ENCODE peak calls at places on chromosomes 12 and 14, in five cellular contexts. One of them, this sample, is unnamed. For H3K36me3 and H3K4me1, the result is how much of the 10 kb centered on the place peaks cover.

GRCh38 chr12:30013051-30013450 is 229.3 kb upstream of the TMTC1 start:
- DNase-seq in pancreas: no peak
- DNase-seq in kidney: no peak
- DNase-seq in CD8-positive, alpha-beta T cell: no peak
- DNase-seq in CD8-positive, alpha-beta memory T cell: no peak
- DNase-seq in this sample: no peak

GRCh38 chr14:97137705-97138104 is 340.5 kb downstream of the VRK1 start:
- DNase-seq in pancreas: no peak
- DNase-seq in kidney: no peak
- DNase-seq in CD8-positive, alpha-beta T cell: no peak
- DNase-seq in CD8-positive, alpha-beta memory T cell: no peak
- DNase-seq in this sample: no peak

GRCh38 chr12:33771889-33772288 is 250.4 kb upstream of the ALG10 start:
- DNase-seq in pancreas: no peak
- DNase-seq in kidney: no peak
- DNase-seq in CD8-positive, alpha-beta T cell: no peak
- DNase-seq in CD8-positive, alpha-beta memory T cell: no peak
- DNase-seq in this sample: no peak

GRCh38 chr12:66176525-66176924 is 6.7 kb upstream of the TMBIM4 start:
- DNase-seq in pancreas: no peak
- DNase-seq in kidney: no peak
- DNase-seq in CD8-positive, alpha-beta T cell: no peak
- DNase-seq in CD8-positive, alpha-beta memory T cell: no peak
- DNase-seq in this sample: no peak

GRCh38 chr14:38039526-38039925 is 168.2 kb upstream of the SSTR1 start:
- DNase-seq in pancreas: no peak
- DNase-seq in kidney: no peak
- DNase-seq in CD8-positive, alpha-beta T cell: no peak
- DNase-seq in CD8-positive, alpha-beta memory T cell: no peak
- DNase-seq in this sample: no peak

GRCh38 chr12:4444031-4444430 is 1.6 kb downstream of the FGF6 start:
- DNase-seq in pancreas: no peak
- DNase-seq in kidney: no peak
- DNase-seq in CD8-positive, alpha-beta T cell: no peak
- DNase-seq in CD8-positive, alpha-beta memory T cell: no peak
- DNase-seq in this sample: no peak

GRCh38 chr12:8698132-8698829 is 490 bp downstream of the RIMKLB start:
- DNase-seq in pancreas: peak
- DNase-seq in kidney: peak
- DNase-seq in CD8-positive, alpha-beta T cell: peak
- DNase-seq in CD8-positive, alpha-beta memory T cell: peak
- DNase-seq in this sample: no peak

GRCh38 chr12:31590730-31591307 is at the start of gene DENND5B:
- DNase-seq in pancreas: peak
- DNase-seq in kidney: peak
- DNase-seq in CD8-positive, alpha-beta T cell: peak
- DNase-seq in CD8-positive, alpha-beta memory T cell: peak
- DNase-seq in this sample: no peak

GRCh38 chr12:15001733-15002471 is 29.1 kb downstream of the PDE6H start:
- DNase-seq in pancreas: no peak
- DNase-seq in kidney: peak
- DNase-seq in CD8-positive, alpha-beta T cell: no peak
- DNase-seq in CD8-positive, alpha-beta memory T cell: no peak
- DNase-seq in this sample: no peak

GRCh38 chr12:4292266-4293063 is 18.9 kb downstream of the CCND2 start:
- DNase-seq in pancreas: no peak
- DNase-seq in kidney: no peak
- DNase-seq in CD8-positive, alpha-beta T cell: no peak
- DNase-seq in CD8-positive, alpha-beta memory T cell: no peak
- DNase-seq in this sample: no peak

GRCh38 chr14:64118892-64119291 is 175.3 kb downstream of the ESR2 start:
- DNase-seq in pancreas: no peak
- DNase-seq in kidney: no peak
- DNase-seq in CD8-positive, alpha-beta T cell: no peak
- DNase-seq in CD8-positive, alpha-beta memory T cell: no peak
- DNase-seq in this sample: no peak

GRCh38 chr12:75364918-75365317 is 26.0 kb upstream of the GLIPR1L2 start:
- DNase-seq in pancreas: no peak
- DNase-seq in kidney: no peak
- DNase-seq in CD8-positive, alpha-beta T cell: no peak
- DNase-seq in CD8-positive, alpha-beta memory T cell: no peak
- DNase-seq in this sample: no peak

GRCh38 chr12:105256921-105257320 is 20.9 kb upstream of the APPL2 start:
- DNase-seq in pancreas: no peak
- DNase-seq in kidney: no peak
- DNase-seq in CD8-positive, alpha-beta T cell: no peak
- DNase-seq in CD8-positive, alpha-beta memory T cell: no peak
- DNase-seq in this sample: no peak

GRCh38 chr12:132153501-132154340 is 9.5 kb downstream of the NOC4L start:
- DNase-seq in pancreas: peak
- DNase-seq in kidney: peak
- DNase-seq in CD8-positive, alpha-beta T cell: peak
- DNase-seq in CD8-positive, alpha-beta memory T cell: peak
- DNase-seq in this sample: no peak

DNA sequence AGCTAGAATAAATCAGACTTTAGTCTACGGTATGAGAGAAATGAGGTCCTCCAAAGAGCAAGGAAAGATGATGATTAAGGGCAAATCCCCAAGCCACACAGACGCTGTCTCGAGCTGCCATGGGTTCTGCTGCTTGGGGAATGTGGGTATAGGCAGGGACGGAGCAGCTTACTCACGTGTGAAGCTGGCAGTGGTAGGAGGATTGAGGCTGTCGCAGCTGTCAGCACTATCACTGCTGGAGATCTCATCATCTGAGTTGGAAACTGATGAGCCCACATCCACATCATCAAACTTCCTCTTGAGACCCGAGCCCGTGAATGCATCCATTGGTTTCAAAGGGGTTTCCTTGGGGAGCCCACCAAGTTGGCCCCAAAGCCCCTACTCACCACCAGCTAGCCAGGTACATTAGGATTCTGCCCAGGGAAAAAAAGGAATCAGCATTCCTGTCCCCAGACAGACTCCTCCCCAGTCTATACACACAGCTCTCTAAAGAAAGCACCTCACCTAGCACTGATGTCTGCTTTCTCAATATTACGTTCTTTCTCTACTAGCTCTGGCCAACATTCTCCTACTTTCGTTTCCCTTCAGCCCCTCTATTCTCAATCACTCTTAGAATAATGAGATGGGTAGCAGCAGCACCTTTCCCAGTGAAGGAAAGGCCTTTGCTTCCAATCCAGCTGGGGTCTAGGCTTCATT is 7.0 kb downstream of the CSRNP2 start:
- DNase-seq in pancreas: no peak
- DNase-seq in kidney: no peak
- DNase-seq in CD8-positive, alpha-beta T cell: no peak
- DNase-seq in CD8-positive, alpha-beta memory T cell: no peak
- DNase-seq in this sample: no peak
- H3K27ac ChIP-seq in pancreas: no peak
- H3K27ac ChIP-seq in kidney: no peak
- H3K27ac ChIP-seq in CD8-positive, alpha-beta T cell: no peak
- H3K27ac ChIP-seq in CD8-positive, alpha-beta memory T cell: no peak
- H3K27ac ChIP-seq in this sample: no peak

GRCh38 chr12:108798551-108799221 is 58.7 kb downstream of the SSH1 start:
- DNase-seq in pancreas: no peak
- DNase-seq in kidney: no peak
- DNase-seq in CD8-positive, alpha-beta T cell: no peak
- DNase-seq in CD8-positive, alpha-beta memory T cell: no peak
- DNase-seq in this sample: no peak
- H3K36me3 ChIP-seq in pancreas: under half
- H3K36me3 ChIP-seq in kidney: under half
- H3K36me3 ChIP-seq in CD8-positive, alpha-beta T cell: under half
- H3K36me3 ChIP-seq in CD8-positive, alpha-beta memory T cell: under half
- H3K36me3 ChIP-seq in this sample: half or more

DNA sequence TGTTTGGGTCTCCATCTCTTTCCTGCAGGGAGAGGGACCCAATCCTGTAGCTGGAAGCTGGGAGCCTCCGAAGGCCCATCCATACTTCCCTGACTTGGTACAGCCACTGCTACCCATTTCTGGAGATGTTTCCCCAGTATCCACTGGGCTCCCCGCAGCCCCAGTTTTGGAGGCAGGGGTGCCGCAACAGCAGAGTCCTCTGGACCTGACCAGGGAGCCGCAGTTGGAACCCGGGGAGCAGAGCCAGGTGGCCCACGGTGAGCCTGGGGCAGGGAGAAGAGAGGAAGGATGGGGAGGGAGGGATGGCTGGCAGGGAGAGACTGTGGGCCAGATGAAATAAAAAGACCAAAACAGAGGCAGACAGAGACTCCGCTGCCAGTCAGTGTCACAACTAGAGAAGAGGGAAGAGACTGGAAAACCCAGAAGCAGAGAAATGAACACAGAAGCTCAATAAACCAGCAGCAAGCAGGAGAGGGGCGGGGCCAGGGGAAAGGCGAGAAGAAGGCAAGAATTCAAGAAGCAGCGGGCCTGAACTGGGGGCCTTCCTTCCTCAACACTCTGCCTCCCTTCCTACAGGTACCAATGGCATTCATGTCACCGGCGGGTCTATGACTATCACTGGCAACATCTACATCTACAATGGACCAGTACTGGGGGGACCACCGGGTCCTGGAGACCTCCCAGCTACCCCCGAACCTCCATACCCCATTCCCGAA is 6.3 kb downstream of the LTBR start:
- DNase-seq in pancreas: no peak
- DNase-seq in kidney: peak
- DNase-seq in CD8-positive, alpha-beta T cell: no peak
- DNase-seq in CD8-positive, alpha-beta memory T cell: no peak
- DNase-seq in this sample: no peak
- H3K4me1 ChIP-seq in pancreas: under half
- H3K4me1 ChIP-seq in kidney: under half
- H3K4me1 ChIP-seq in CD8-positive, alpha-beta T cell: under half
- H3K4me1 ChIP-seq in CD8-positive, alpha-beta memory T cell: under half
- H3K4me1 ChIP-seq in this sample: under half

GRCh38 chr14:106845286-106846087 is 1319.1 kb downstream of the TMEM121 start:
- DNase-seq in pancreas: peak
- DNase-seq in kidney: peak
- DNase-seq in CD8-positive, alpha-beta T cell: peak
- DNase-seq in CD8-positive, alpha-beta memory T cell: no peak
- DNase-seq in this sample: peak
- H3K27ac ChIP-seq in pancreas: peak
- H3K27ac ChIP-seq in kidney: peak
- H3K27ac ChIP-seq in CD8-positive, alpha-beta T cell: peak
- H3K27ac ChIP-seq in CD8-positive, alpha-beta memory T cell: no peak
- H3K27ac ChIP-seq in this sample: peak

This sample was measured in RWPE2.